ENCODE peak calls at places on chromosome 12, in ten cellular contexts. L is A549, O is transverse colon, P is esophagus muscularis mucosa, F is SK-N-SH, H is ovary, K is GM12878, R is suprapubic skin, X is HepG2, T is stomach. G is an unnamed sample.

GRCh38 chr12:4951601-4952000 is 41.9 kb downstream of the KCNA1 start:
- DNase-seq in L (no peak), O (no peak), P (no peak), F (no peak), H (no peak), K (no peak), R (no peak), X (no peak), T (no peak), G (no peak)

GRCh38 chr12:13851828-13852227 is 129.6 kb downstream of the GRIN2B start:
- DNase-seq in L (peak; percentile 14), O (no peak), P (peak; percentile 47), F (no peak), H (no peak), K (no peak), R (no peak), X (no peak), T (no peak), G (no peak)

GRCh38 chr12:99598785-99599184 is 48.8 kb upstream of the GARIN6 start:
- DNase-seq in L (no peak), O (no peak), P (no peak), F (no peak), H (no peak), K (no peak), R (no peak), X (no peak), T (no peak), G (no peak)

GRCh38 chr12:54040148-54040494 is 7.3 kb downstream of the HOXC5 start:
- DNase-seq in L (peak; percentile 57), O (no peak), P (no peak), F (peak; percentile 70), H (peak; percentile 36), K (no peak), R (no peak), X (no peak), T (no peak), G (peak; percentile 52)

GRCh38 chr12:52608826-52609630 is 7.8 kb upstream of the KRT72 start:
- DNase-seq in L (no peak), O (no peak), P (peak; percentile 82), F (no peak), H (no peak), K (no peak), R (no peak), X (no peak), T (no peak), G (no peak)

GRCh38 chr12:108004368-108004767 is 124.7 kb upstream of the WSCD2 start:
- DNase-seq in L (no peak), O (no peak), P (peak; percentile 60), F (no peak), H (no peak), K (no peak), R (no peak), X (no peak), T (no peak), G (no peak)

GRCh38 chr12:87678453-87678852 is 350.7 kb downstream of the C12orf50 start:
- DNase-seq in L (peak; percentile 42), O (no peak), P (no peak), F (no peak), H (no peak), K (no peak), R (no peak), X (no peak), T (no peak), G (no peak)

GRCh38 chr12:55619352-55620138 is 17.1 kb upstream of the OR10P1 start:
- DNase-seq in L (peak; percentile 94), O (peak; percentile 18), P (no peak), F (peak; percentile 62), H (no peak), K (peak; percentile 74), R (no peak), X (peak; percentile 92), T (no peak), G (no peak)

GRCh38 chr12:108629824-108630476 is 3.7 kb downstream of the SELPLG start:
- DNase-seq in L (peak; percentile 58), O (no peak), P (no peak), F (no peak), H (no peak), K (no peak), R (no peak), X (peak; percentile 21), T (no peak), G (no peak)

GRCh38 chr12:106227641-106228319 is 20.0 kb downstream of the CKAP4 start:
- DNase-seq in L (peak; percentile 48), O (peak; percentile 39), P (no peak), F (no peak), H (no peak), K (no peak), R (peak; percentile 88), X (peak; percentile 47), T (peak; percentile 59), G (no peak)

DNA sequence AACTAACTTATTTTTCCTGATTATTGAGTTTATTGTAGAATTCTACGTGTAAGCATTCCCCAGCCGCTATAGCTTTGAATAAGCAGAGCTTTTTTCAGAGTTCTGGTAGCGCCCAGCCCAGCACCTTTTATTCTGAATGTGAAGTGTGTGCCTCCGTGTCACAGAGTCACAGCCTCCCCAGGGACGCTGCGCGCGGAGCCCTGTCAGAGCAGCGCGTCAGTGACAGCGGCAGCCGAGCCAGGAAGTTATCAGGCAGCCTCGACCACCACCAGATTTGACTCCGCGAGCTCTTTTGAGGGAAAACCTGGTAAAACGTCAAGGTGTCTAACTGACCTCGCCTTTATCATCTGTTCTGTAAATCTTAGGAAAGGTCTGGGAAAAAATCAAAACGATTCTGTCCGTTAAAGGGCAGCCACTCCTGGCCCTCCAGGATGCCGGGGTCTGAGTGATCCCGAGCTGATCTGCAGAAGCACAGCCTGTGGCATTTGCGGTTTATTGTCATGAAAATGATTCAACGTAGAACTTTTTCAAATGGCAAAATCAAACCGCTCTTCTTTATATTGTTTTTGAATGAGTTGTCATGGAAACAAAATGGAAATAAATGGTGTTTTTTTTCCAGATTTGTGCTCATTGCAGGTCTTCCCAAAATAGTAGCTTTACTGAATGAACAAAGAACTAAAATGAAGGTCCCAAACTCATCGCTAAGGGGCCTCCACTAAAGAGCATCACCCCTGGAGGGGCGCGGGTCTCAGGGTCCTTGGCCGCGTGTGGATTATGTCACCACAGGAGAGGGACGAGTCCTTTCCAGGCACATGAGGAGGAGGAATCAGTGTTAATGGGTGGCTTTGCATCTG is 43.1 kb upstream of the MMP17 start:
- DNase-seq in L (no peak), O (no peak), P (no peak), F (no peak), H (no peak), K (no peak), R (no peak), X (no peak), T (no peak), G (no peak)
- TF ChIP-seq EP300 in L (no peak), O (no peak), P (no peak), F (no peak), H (no peak), K (no peak), R (no peak), X (no peak), T (no peak), G (no peak)

DNA sequence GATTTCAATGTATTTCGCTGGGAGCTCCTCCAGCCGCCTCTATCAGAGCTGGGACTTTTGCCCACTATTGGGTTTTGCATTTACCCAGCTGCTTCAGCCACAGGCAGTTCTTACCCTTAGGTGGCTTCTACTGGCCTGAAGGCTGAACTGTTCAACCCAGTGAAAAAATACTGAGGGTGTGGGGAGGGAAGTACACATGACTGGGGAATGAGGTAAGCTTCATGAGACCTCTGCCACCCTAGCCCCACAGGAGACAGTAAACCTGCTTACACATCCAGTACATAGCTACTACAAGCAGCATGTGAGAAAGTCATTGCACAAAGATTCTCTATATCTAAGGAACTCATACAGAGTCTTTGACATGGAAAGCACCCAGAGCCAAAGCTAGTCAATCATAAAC is 411.1 kb downstream of the SYT1 start:
- DNase-seq in L (peak; percentile 11), O (no peak), P (no peak), F (no peak), H (no peak), K (no peak), R (no peak), X (no peak), T (no peak), G (no peak)
- TF ChIP-seq EP300 in L (no peak), O (no peak), P (no peak), F (no peak), H (no peak), K (no peak), R (no peak), X (no peak), T (no peak), G (no peak)

GRCh38 chr12:25723286-25723685 is 170.2 kb upstream of the LMNTD1 start:
- DNase-seq in L (no peak), O (no peak), P (no peak), F (no peak), H (no peak), K (no peak), R (no peak), X (no peak), T (no peak), G (no peak)
- TF ChIP-seq EP300 in L (no peak), O (no peak), P (no peak), F (no peak), H (no peak), K (no peak), R (no peak), X (no peak), T (no peak), G (no peak)

DNA sequence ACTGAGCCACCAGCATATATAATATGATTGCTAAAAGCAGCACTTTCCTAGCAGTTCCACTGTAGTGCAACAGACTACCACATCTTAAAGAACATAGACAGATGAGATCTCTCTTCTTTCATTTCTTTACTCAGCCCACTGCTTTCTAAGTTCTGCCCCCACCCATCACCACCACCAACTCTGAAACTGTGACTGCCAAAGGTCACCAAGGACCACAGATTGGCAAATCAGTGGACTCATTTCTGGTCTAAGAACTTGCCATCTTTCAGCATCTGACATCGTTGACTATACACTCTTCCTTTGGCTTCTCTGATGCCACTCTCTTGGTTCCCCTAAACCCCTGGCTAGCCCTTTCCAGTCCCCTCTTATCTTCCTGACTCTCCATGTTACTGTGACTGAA is 38.4 kb downstream of the IFNG start:
- DNase-seq in L (no peak), O (no peak), P (no peak), F (no peak), H (no peak), K (no peak), R (no peak), X (no peak), T (no peak), G (no peak)
- TF ChIP-seq EP300 in L (no peak), O (no peak), P (no peak), F (no peak), H (no peak), K (no peak), R (no peak), X (no peak), T (no peak), G (no peak)

GRCh38 chr12:49287876-49288275 is 7.1 kb upstream of the PRPH start:
- DNase-seq in L (no peak), O (no peak), P (no peak), F (no peak), H (no peak), K (no peak), R (no peak), X (no peak), T (no peak), G (no peak)
- TF ChIP-seq EP300 in L (no peak), O (no peak), P (no peak), F (no peak), H (no peak), K (no peak), R (no peak), X (no peak), T (no peak), G (no peak)

G was measured in tibial nerve.